ENCODE peak calls at places on chromosome 13, in seven cellular contexts. One of them, this sample, is unnamed.

GRCh38 chr13:20526664-20527063 is 1.0 kb upstream of the CRYL1 start:
- DNase-seq in skeletal muscle cell: no peak
- DNase-seq in mammary epithelial cell: no peak
- DNase-seq in stomach: no peak
- DNase-seq in A673: peak; percentile 22
- DNase-seq in mesendoderm: peak; percentile 7
- DNase-seq in HCT116: no peak
- DNase-seq in this sample: no peak

GRCh38 chr13:25882732-25883357 is 169.0 kb downstream of the SHISA2 start:
- DNase-seq in skeletal muscle cell: no peak
- DNase-seq in mammary epithelial cell: no peak
- DNase-seq in stomach: no peak
- DNase-seq in A673: peak; percentile 50
- DNase-seq in mesendoderm: peak; percentile 22
- DNase-seq in HCT116: no peak
- DNase-seq in this sample: no peak

GRCh38 chr13:51420681-51421476 is 32.0 kb downstream of the INTS6 start:
- DNase-seq in skeletal muscle cell: no peak
- DNase-seq in mammary epithelial cell: no peak
- DNase-seq in stomach: no peak
- DNase-seq in A673: no peak
- DNase-seq in mesendoderm: peak; percentile 8
- DNase-seq in HCT116: no peak
- DNase-seq in this sample: no peak

GRCh38 chr13:27775943-27776342 is 16.3 kb upstream of the GSX1 start:
- DNase-seq in skeletal muscle cell: no peak
- DNase-seq in mammary epithelial cell: peak; percentile 40
- DNase-seq in stomach: no peak
- DNase-seq in A673: no peak
- DNase-seq in mesendoderm: no peak
- DNase-seq in HCT116: no peak
- DNase-seq in this sample: no peak

GRCh38 chr13:77985866-77986636 is 67.4 kb upstream of the EDNRB start:
- DNase-seq in skeletal muscle cell: no peak
- DNase-seq in mammary epithelial cell: no peak
- DNase-seq in stomach: no peak
- DNase-seq in A673: no peak
- DNase-seq in mesendoderm: peak; percentile 83
- DNase-seq in HCT116: no peak
- DNase-seq in this sample: no peak

GRCh38 chr13:110713981-110714797 is 689 bp downstream of the ING1 start:
- DNase-seq in skeletal muscle cell: no peak
- DNase-seq in mammary epithelial cell: peak; percentile 50
- DNase-seq in stomach: peak; percentile 59
- DNase-seq in A673: peak; percentile 39
- DNase-seq in mesendoderm: peak; percentile 68
- DNase-seq in HCT116: no peak
- DNase-seq in this sample: no peak

GRCh38 chr13:55553736-55554135 is 1587.0 kb upstream of the PRR20A start:
- DNase-seq in skeletal muscle cell: no peak
- DNase-seq in mammary epithelial cell: no peak
- DNase-seq in stomach: no peak
- DNase-seq in A673: no peak
- DNase-seq in mesendoderm: no peak
- DNase-seq in HCT116: no peak
- DNase-seq in this sample: no peak

GRCh38 chr13:94641432-94641941 is 39.8 kb downstream of the GPR180 start:
- DNase-seq in skeletal muscle cell: peak; percentile 23
- DNase-seq in mammary epithelial cell: peak; percentile 86
- DNase-seq in stomach: no peak
- DNase-seq in A673: peak; percentile 82
- DNase-seq in mesendoderm: no peak
- DNase-seq in HCT116: no peak
- DNase-seq in this sample: no peak

GRCh38 chr13:23899555-23899954 is 2.3 kb upstream of the C1QTNF9B start:
- DNase-seq in skeletal muscle cell: no peak
- DNase-seq in mammary epithelial cell: peak; percentile 27
- DNase-seq in stomach: no peak
- DNase-seq in A673: peak; percentile 47
- DNase-seq in mesendoderm: no peak
- DNase-seq in HCT116: no peak
- DNase-seq in this sample: no peak

GRCh38 chr13:112153364-112153763 is 86.4 kb downstream of the SOX1 start:
- DNase-seq in skeletal muscle cell: no peak
- DNase-seq in mammary epithelial cell: no peak
- DNase-seq in stomach: no peak
- DNase-seq in A673: no peak
- DNase-seq in mesendoderm: no peak
- DNase-seq in HCT116: no peak
- DNase-seq in this sample: no peak

GRCh38 chr13:49329831-49330545 is 82.3 kb downstream of the CDADC1 start:
- DNase-seq in skeletal muscle cell: no peak
- DNase-seq in mammary epithelial cell: no peak
- DNase-seq in stomach: peak; percentile 39
- DNase-seq in A673: no peak
- DNase-seq in mesendoderm: peak; percentile 72
- DNase-seq in HCT116: no peak
- DNase-seq in this sample: no peak

GRCh38 chr13:37598572-37598971 is at the start of gene POSTN:
- DNase-seq in skeletal muscle cell: no peak
- DNase-seq in mammary epithelial cell: no peak
- DNase-seq in stomach: no peak
- DNase-seq in A673: no peak
- DNase-seq in mesendoderm: peak; percentile 6
- DNase-seq in HCT116: no peak
- DNase-seq in this sample: no peak
- H3K4me3 ChIP-seq in skeletal muscle cell: peak within 1 kb of the TSS; percentile 46
- H3K4me3 ChIP-seq in mammary epithelial cell: no peak within 1 kb of the TSS
- H3K4me3 ChIP-seq in stomach: peak within 1 kb of the TSS; percentile 28
- H3K4me3 ChIP-seq in A673: no peak within 1 kb of the TSS
- H3K4me3 ChIP-seq in mesendoderm: no peak within 1 kb of the TSS
- H3K4me3 ChIP-seq in HCT116: no peak within 1 kb of the TSS
- H3K4me3 ChIP-seq in this sample: no peak within 1 kb of the TSS

GRCh38 chr13:59409211-59409610 is 754.5 kb downstream of the DIAPH3 start:
- DNase-seq in skeletal muscle cell: peak; percentile 49
- DNase-seq in mammary epithelial cell: no peak
- DNase-seq in stomach: peak; percentile 84
- DNase-seq in A673: peak; percentile 29
- DNase-seq in mesendoderm: peak; percentile 28
- DNase-seq in HCT116: no peak
- DNase-seq in this sample: peak; percentile 7
- H3K4me3 ChIP-seq in skeletal muscle cell: no peak overlapping the region
- H3K4me3 ChIP-seq in mammary epithelial cell: no peak overlapping the region
- H3K4me3 ChIP-seq in stomach: no peak overlapping the region
- H3K4me3 ChIP-seq in A673: no peak overlapping the region
- H3K4me3 ChIP-seq in mesendoderm: no peak overlapping the region
- H3K4me3 ChIP-seq in HCT116: no peak overlapping the region
- H3K4me3 ChIP-seq in this sample: no peak overlapping the region

GRCh38 chr13:113297370-113297871 is 382 bp downstream of the LAMP1 start:
- DNase-seq in skeletal muscle cell: no peak
- DNase-seq in mammary epithelial cell: peak; percentile 49
- DNase-seq in stomach: no peak
- DNase-seq in A673: no peak
- DNase-seq in mesendoderm: peak; percentile 39
- DNase-seq in HCT116: no peak
- DNase-seq in this sample: no peak
- H3K4me3 ChIP-seq in skeletal muscle cell: peak overlapping the region; percentile 93
- H3K4me3 ChIP-seq in mammary epithelial cell: peak overlapping the region; percentile 91
- H3K4me3 ChIP-seq in stomach: peak overlapping the region; percentile 88
- H3K4me3 ChIP-seq in A673: peak overlapping the region; percentile 95
- H3K4me3 ChIP-seq in mesendoderm: peak overlapping the region; percentile 76
- H3K4me3 ChIP-seq in HCT116: peak overlapping the region; percentile 92
- H3K4me3 ChIP-seq in this sample: peak overlapping the region; percentile 96

GRCh38 chr13:45403081-45403480 is 15.1 kb downstream of the SLC25A30 start:
- DNase-seq in skeletal muscle cell: no peak
- DNase-seq in mammary epithelial cell: no peak
- DNase-seq in stomach: no peak
- DNase-seq in A673: no peak
- DNase-seq in mesendoderm: no peak
- DNase-seq in HCT116: no peak
- DNase-seq in this sample: no peak
- H3K4me3 ChIP-seq in skeletal muscle cell: no peak overlapping the region
- H3K4me3 ChIP-seq in mammary epithelial cell: no peak overlapping the region
- H3K4me3 ChIP-seq in stomach: no peak overlapping the region
- H3K4me3 ChIP-seq in A673: no peak overlapping the region
- H3K4me3 ChIP-seq in mesendoderm: no peak overlapping the region
- H3K4me3 ChIP-seq in HCT116: no peak overlapping the region
- H3K4me3 ChIP-seq in this sample: no peak overlapping the region